ENCODE peak calls at places on chromosomes 13 and 19, in four cellular contexts. D is psoas muscle; T is endodermal cell; V is naive thymus-derived CD4-positive, alpha-beta T cell. Q is an unnamed sample.

GRCh38 chr13:93225610-93226009 is 997 bp upstream of the GPC6 start:
- DNase-seq in D (no peak), T (no peak), V (no peak), Q (no peak)

GRCh38 chr19:1259873-1260748 is 9.0 kb upstream of the CIRBP start:
- DNase-seq in D (no peak), T (no peak), V (no peak), Q (peak)

GRCh38 chr19:2291185-2291751 is 9.3 kb upstream of the PEAK3 start:
- DNase-seq in D (no peak), T (peak), V (no peak), Q (no peak)

GRCh38 chr13:23381877-23382276 is 51.6 kb downstream of the SACS start:
- DNase-seq in D (no peak), T (no peak), V (no peak), Q (no peak)

GRCh38 chr19:17611462-17612244 is 56.2 kb downstream of the COLGALT1 start:
- DNase-seq in D (no peak), T (no peak), V (no peak), Q (no peak)

GRCh38 chr19:33389574-33390119 is 16.1 kb downstream of the CEBPG start:
- DNase-seq in D (no peak), T (no peak), V (no peak), Q (no peak)

GRCh38 chr13:22047082-22047784 is 376.4 kb downstream of the FGF9 start:
- DNase-seq in D (no peak), T (no peak), V (no peak), Q (no peak)

GRCh38 chr19:4297901-4298771 is 4.1 kb downstream of the TMIGD2 start:
- DNase-seq in D (no peak), T (peak), V (no peak), Q (peak)

GRCh38 chr13:75481176-75482069 is 546 bp downstream of the TBC1D4 start:
- DNase-seq in D (peak), T (peak), V (peak), Q (peak)

GRCh38 chr13:76928456-76928855 is 19.9 kb upstream of the ACOD1 start:
- DNase-seq in D (no peak), T (no peak), V (no peak), Q (no peak)

GRCh38 chr13:32650705-32651311 is 64.6 kb downstream of the PDS5B start:
- DNase-seq in D (no peak), T (peak), V (peak), Q (peak)

GRCh38 chr19:48780684-48781391 is 25.5 kb downstream of the FGF21 start:
- DNase-seq in D (peak), T (no peak), V (no peak), Q (peak)

GRCh38 chr19:1655131-1655981 is 2.9 kb upstream of the TCF3 start:
- DNase-seq in D (no peak), T (no peak), V (no peak), Q (no peak)

GRCh38 chr13:51771418-51772104 is 32.4 kb downstream of the DHRS12 start:
- DNase-seq in D (no peak), T (peak), V (no peak), Q (no peak)

GRCh38 chr19:54517483-54517882 is 14.9 kb downstream of the LAIR2 start:
- DNase-seq in D (no peak), T (peak), V (peak), Q (peak)

GRCh38 chr19:12229990-12230389 is 64.7 kb downstream of the ZNF44 start:
- DNase-seq in D (no peak), T (no peak), V (no peak), Q (no peak)

GRCh38 chr13:81058916-81059290 is 718.0 kb upstream of the SPRY2 start:
- DNase-seq in D (no peak), T (no peak), V (no peak), Q (no peak)

GRCh38 chr13:91375119-91375729 is 23.2 kb upstream of the GPC5 start:
- DNase-seq in D (no peak), T (no peak), V (peak), Q (no peak)

GRCh38 chr19:6821639-6822310 is 49.3 kb downstream of the VAV1 start:
- DNase-seq in D (no peak), T (no peak), V (no peak), Q (no peak)

GRCh38 chr13:26485786-26486185 is 71.7 kb upstream of the WASF3 start:
- DNase-seq in D (no peak), T (peak), V (no peak), Q (no peak)

GRCh38 chr13:113415825-113416224 is 37.5 kb downstream of the ADPRHL1 start:
- DNase-seq in D (no peak), T (no peak), V (no peak), Q (no peak)

DNA sequence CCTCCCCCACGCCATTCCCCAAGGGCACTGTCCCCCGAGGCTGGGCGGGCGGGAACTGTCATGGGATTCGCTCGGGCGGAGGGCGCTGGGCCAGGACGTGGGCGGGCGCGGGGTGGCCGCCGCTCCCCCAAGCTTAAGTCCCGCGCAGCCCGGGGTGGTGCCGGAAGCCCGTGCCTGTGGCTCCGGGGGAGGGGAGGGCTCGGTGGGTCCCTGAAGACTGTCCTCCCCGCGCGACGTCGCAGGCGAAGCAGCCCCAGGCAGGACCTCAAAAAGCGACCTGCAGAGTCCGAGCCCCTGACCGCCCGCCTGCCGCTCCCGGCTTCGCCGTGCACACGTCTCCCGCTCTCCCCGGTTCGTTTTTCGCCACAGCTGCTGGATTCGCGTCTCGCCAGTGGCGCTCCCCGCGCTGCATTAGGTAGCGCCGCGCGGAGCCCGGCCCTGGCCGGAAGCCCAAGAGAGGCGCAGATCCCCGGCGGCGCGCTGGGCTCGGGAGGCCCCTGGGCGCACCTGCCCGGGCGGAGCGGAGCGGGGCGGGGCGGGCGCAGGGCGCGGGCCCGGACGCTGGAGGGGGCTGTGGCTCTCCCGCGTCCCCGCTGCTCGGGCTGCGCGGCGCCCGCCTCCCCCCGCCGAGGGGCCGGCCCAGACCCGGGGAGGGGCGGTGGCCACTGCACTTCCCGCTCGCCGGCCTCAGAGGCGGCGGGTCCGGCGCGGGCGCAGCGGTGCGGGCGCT is at the start of gene FARP1:
- DNase-seq in D (peak), T (peak), V (peak), Q (peak)
- H3K4me3 ChIP-seq in D (peak), T (peak), V (no peak), Q (peak)

GRCh38 chr19:51726049-51726448 is 2.3 kb upstream of the HAS1 start:
- DNase-seq in D (peak), T (peak), V (no peak), Q (no peak)
- H3K27ac ChIP-seq in D (no peak), T (no peak), V (no peak), Q (no peak)

DNA sequence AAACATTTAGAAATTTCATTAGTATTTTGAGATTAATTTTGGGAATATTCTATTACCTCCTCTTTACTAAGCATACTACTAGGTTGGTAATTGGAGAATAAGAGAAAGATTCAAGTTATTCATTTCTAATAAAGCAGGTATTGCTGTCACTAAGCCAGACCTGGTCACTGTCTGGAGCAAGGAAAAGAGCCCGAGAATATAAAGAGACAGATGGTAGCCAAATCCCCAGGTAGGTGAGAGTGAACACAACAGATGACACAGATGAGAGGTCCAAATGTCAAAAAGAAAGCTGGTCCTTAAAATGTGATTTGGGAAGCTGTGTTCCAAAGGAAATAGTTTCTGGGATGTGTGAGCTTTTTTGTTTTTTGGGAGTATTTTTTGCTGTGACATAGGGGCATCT is 128.6 kb downstream of the ZNF100 start:
- DNase-seq in D (no peak), T (no peak), V (no peak), Q (no peak)
- H3K4me3 ChIP-seq in D (no peak), T (no peak), V (no peak), Q (no peak)

GRCh38 chr13:99276706-99277105 is 18.5 kb upstream of the GPR18 start:
- DNase-seq in D (no peak), T (no peak), V (no peak), Q (no peak)

GRCh38 chr13:99277629-99278028 is 19.4 kb upstream of the GPR18 start:
- DNase-seq in D (no peak), T (no peak), V (no peak), Q (no peak)

GRCh38 chr13:99278199-99278598 is 20.0 kb upstream of the GPR18 start:
- DNase-seq in D (no peak), T (no peak), V (no peak), Q (no peak)

GRCh38 chr13:99280166-99280565 is 22.0 kb upstream of the GPR18 start:
- DNase-seq in D (no peak), T (no peak), V (no peak), Q (peak)

GRCh38 chr13:99278843-99279242 is 20.7 kb upstream of the GPR18 start:
- DNase-seq in D (no peak), T (no peak), V (no peak), Q (no peak)
- H3K27ac ChIP-seq in D (no peak), T (no peak), V (no peak), Q (no peak)

GRCh38 chr19:15379996-15380647 is 535 bp upstream of the AKAP8 start:
- DNase-seq in D (peak), T (peak), V (no peak), Q (peak)

GRCh38 chr19:15381864-15382263 is 2.3 kb upstream of the AKAP8 start:
- DNase-seq in D (peak), T (no peak), V (no peak), Q (no peak)

GRCh38 chr19:15378529-15379082 is 981 bp downstream of the AKAP8 start:
- DNase-seq in D (peak), T (peak), V (peak), Q (peak)

GRCh38 chr19:15379083-15379995 is at the start of gene AKAP8:
- DNase-seq in D (peak), T (peak), V (peak), Q (peak)

GRCh38 chr19:15381429-15381828 is 1.8 kb upstream of the AKAP8 start:
- DNase-seq in D (no peak), T (no peak), V (no peak), Q (no peak)
- H3K4me3 ChIP-seq in D (no peak), T (peak), V (no peak), Q (no peak)

DNA sequence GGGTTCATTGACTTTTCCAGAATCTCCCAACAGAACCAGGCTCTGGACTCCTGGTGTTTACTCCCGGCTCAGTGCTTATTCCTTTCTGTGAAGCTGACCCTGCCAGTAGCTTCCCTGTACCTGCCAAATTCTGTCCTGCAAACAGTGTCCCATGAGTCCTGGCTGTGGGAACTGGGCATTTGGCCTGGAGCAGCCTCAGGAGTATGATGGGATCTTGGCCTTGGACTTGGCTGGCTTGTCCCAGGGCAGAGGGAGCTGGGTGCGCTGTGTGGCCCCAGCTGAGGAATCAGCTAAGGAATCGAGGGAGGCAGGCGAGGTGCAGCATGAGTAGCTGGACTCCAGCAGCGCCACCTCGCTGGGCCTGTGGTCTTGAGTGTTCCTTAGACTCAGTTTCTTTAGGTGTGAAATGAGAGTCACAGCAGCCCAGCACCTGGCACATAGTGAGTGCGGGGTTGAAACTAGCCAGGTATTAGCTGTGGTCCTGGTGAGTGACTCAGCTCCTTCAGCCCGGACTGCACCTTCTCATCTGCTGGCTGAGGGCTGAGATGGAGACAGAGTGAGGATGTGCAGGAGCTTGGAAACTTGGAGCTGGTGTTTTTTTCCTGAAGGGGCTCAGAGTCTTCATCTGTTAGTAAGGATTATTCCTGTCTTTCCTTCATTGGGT is 10.4 kb downstream of the CLASRP start:
- DNase-seq in D (peak), T (no peak), V (no peak), Q (no peak)
- H3K27ac ChIP-seq in D (peak), T (no peak), V (no peak), Q (no peak)

DNA sequence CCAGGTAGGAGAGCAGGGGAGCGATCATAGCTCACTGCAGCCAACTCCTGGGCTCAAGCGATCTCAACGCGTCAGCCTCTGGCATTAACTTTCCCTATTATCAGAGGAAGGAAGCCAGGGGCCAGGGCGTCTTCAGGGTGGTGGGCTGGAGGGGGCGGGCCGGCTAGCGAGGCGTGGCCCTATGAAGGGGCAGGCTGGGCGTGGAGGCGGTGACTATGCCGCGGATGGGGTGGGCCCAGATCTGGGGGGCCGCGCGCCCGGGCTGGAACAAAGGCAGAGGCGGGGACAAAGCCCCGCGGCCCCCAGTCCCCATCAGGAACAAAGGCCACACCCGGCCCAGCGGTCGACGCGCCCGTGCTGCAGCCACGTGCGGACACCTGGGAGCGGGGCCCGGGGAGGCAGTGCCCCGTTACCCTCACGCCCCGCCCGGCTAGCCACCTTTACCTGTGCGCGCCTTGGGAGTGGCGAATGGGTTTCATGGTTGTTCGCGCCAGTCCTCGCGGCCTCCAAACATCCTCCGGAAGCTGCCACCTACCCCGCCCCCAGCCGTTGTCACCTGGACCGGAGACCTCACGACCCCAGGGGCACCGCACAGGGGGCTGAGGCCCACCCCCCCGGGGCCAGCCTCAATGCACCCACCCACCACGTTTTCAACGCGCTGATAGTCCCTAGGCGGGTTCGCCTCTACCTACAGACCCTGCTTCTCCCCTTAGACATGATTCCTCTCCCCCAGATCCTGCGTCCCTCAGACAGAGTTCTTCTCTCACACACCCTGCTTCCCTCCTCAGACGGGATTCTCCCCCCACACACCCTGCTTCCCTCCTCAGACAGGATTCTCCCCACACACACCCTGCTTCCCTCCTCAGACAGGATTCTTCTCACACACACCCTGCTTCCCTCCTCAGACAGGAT is 5.4 kb upstream of the TRIM28 start:
- DNase-seq in D (no peak), T (peak), V (peak), Q (peak)
- H3K4me3 ChIP-seq in D (peak), T (peak), V (peak), Q (peak)

GRCh38 chr19:47273313-47274070 is 1.2 kb upstream of the INAFM1 start:
- DNase-seq in D (peak), T (peak), V (peak), Q (peak)

GRCh38 chr19:47274071-47274890 is at the start of gene INAFM1:
- DNase-seq in D (peak), T (peak), V (peak), Q (peak)

GRCh38 chr19:47272448-47273312 is 2.0 kb upstream of the INAFM1 start:
- DNase-seq in D (no peak), T (peak), V (no peak), Q (peak)

GRCh38 chr19:47274891-47275865 is 493 bp downstream of the INAFM1 start:
- DNase-seq in D (no peak), T (peak), V (no peak), Q (no peak)

GRCh38 chr19:47275866-47276461 is 1.3 kb downstream of the INAFM1 start:
- DNase-seq in D (peak), T (peak), V (no peak), Q (no peak)
- H3K27ac ChIP-seq in D (peak), T (peak), V (no peak), Q (peak)

GRCh38 chr19:47489072-47489914 is 5.3 kb upstream of the KPTN start:
- DNase-seq in D (peak), T (no peak), V (no peak), Q (no peak)

GRCh38 chr19:47491358-47492136 is 7.5 kb upstream of the KPTN start:
- DNase-seq in D (no peak), T (no peak), V (no peak), Q (no peak)

GRCh38 chr19:47492137-47492533 is 8.1 kb upstream of the KPTN start:
- DNase-seq in D (peak), T (no peak), V (no peak), Q (no peak)

GRCh38 chr19:47490847-47491246 is 6.8 kb upstream of the KPTN start:
- DNase-seq in D (no peak), T (no peak), V (no peak), Q (no peak)

DNA sequence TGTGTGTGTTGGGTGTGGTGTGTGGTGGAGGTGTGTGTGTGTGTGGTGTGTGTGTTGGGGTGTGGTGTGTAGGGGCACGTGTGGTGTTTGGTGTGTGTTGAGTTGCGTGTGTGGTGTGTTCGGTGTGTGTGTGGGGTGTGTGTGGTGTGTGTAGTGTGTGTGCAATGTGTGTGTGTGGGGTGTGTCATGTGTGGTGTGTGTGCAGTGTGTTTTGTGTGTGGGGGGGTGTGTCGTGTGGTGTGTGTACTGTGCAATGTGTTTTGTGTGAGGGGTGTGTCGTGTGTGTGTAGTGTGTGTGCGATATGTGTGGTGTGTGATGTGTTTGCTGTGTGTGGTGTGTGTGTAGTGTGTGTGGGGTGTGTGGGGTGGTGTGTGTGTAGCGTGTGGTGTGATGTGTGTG is 6.0 kb upstream of the KPTN start:
- DNase-seq in D (peak), T (no peak), V (no peak), Q (no peak)
- H3K4me3 ChIP-seq in D (no peak), T (no peak), V (no peak), Q (no peak)